ENCODE peak calls at places on chromosomes 7 and 10, in nine cellular contexts. P is activated T-cell treated with anti-CD3 and anti-CD28 coated beads, Interleukin-2, amount 50 U/mL, for 48 hours; E is A549; T is occipital lobe; H is GM23248; J is Ammon's horn; X is left lung; B is naive thymus-derived CD4-positive, alpha-beta T cell; O is retina. L is an unnamed sample.

GRCh38 chr7:134602921-134603394 is 43.7 kb upstream of the BPGM start:
- DNase-seq in B (peak; percentile 17), X (no peak), T (no peak), H (peak; percentile 69), J (peak; percentile 34), P (no peak), O (no peak), E (peak; percentile 23), L (no peak)

GRCh38 chr10:119409906-119410305 is 132.6 kb downstream of the RGS10 start:
- DNase-seq in B (no peak), H (no peak), J (no peak), P (no peak), O (peak; percentile 68), E (no peak), X (no peak), T (no peak), L (no peak)

GRCh38 chr10:89160339-89160738 is 46.8 kb downstream of the CH25H start:
- DNase-seq in O (no peak), E (no peak), H (peak; percentile 16), T (no peak), B (no peak), P (no peak), X (no peak), J (no peak), L (no peak)

GRCh38 chr7:54394877-54395276 is 147.3 kb upstream of the VSTM2A start:
- DNase-seq in B (peak; percentile 22), O (no peak), J (no peak), T (no peak), E (no peak), X (no peak), H (no peak), P (no peak), L (no peak)

GRCh38 chr10:69653561-69653960 is 23.5 kb downstream of the FAM241B start:
- DNase-seq in T (no peak), O (no peak), P (no peak), X (no peak), H (no peak), B (no peak), J (no peak), E (no peak), L (no peak)

GRCh38 chr10:101827919-101828600 is 9.8 kb upstream of the OGA start:
- DNase-seq in J (no peak), P (no peak), E (no peak), H (no peak), X (no peak), T (no peak), O (no peak), B (no peak), L (no peak)

GRCh38 chr7:152674860-152675760 is 831 bp downstream of the XRCC2 start:
- DNase-seq in E (peak; percentile 43), X (no peak), P (no peak), H (peak; percentile 25), T (no peak), J (no peak), B (no peak), O (no peak), L (no peak)

GRCh38 chr7:22726345-22726848 is 603 bp upstream of the IL6 start:
- DNase-seq in B (peak; percentile 52), P (peak; percentile 65), X (no peak), T (no peak), O (peak; percentile 29), J (peak; percentile 65), E (peak; percentile 76), H (peak; percentile 91), L (peak; percentile 37)

GRCh38 chr7:128920913-128921582 is 10.5 kb upstream of the KCP start:
- DNase-seq in X (no peak), B (no peak), O (no peak), J (no peak), T (no peak), P (no peak), E (no peak), H (no peak), L (no peak)